ENCODE peak calls at places on chromosome 17, in seven cellular contexts. One of them, this sample, is unnamed.

GRCh38 chr17:77581480-77581879 is 377.0 kb upstream of the TNRC6C start:
- DNase-seq in Panc1: no peak
- DNase-seq in left lung: no peak
- DNase-seq in A549: no peak
- DNase-seq in heart right ventricle: no peak
- DNase-seq in IMR-90: peak
- DNase-seq in tibial artery: no peak
- DNase-seq in this sample: no peak

GRCh38 chr17:10060526-10060925 is 137.9 kb downstream of the GAS7 start:
- DNase-seq in Panc1: no peak
- DNase-seq in heart right ventricle: no peak
- DNase-seq in IMR-90: no peak
- DNase-seq in left lung: no peak
- DNase-seq in A549: no peak
- DNase-seq in tibial artery: no peak
- DNase-seq in this sample: no peak

GRCh38 chr17:50872710-50873424 is 6.7 kb upstream of the TOB1 start:
- DNase-seq in left lung: no peak
- DNase-seq in tibial artery: peak
- DNase-seq in IMR-90: peak
- DNase-seq in heart right ventricle: no peak
- DNase-seq in Panc1: no peak
- DNase-seq in A549: no peak
- DNase-seq in this sample: no peak

GRCh38 chr17:7042507-7043194 is 1.2 kb downstream of the SLC16A11 start:
- DNase-seq in left lung: no peak
- DNase-seq in IMR-90: no peak
- DNase-seq in heart right ventricle: no peak
- DNase-seq in Panc1: no peak
- DNase-seq in A549: no peak
- DNase-seq in tibial artery: no peak
- DNase-seq in this sample: no peak

GRCh38 chr17:17985555-17985954 is 12.9 kb downstream of the DRC3 start:
- DNase-seq in Panc1: no peak
- DNase-seq in heart right ventricle: no peak
- DNase-seq in left lung: no peak
- DNase-seq in A549: no peak
- DNase-seq in IMR-90: no peak
- DNase-seq in tibial artery: no peak
- DNase-seq in this sample: no peak

GRCh38 chr17:80101946-80102706 is 745 bp downstream of the GAA start:
- DNase-seq in A549: peak
- DNase-seq in tibial artery: peak
- DNase-seq in heart right ventricle: no peak
- DNase-seq in Panc1: no peak
- DNase-seq in left lung: peak
- DNase-seq in IMR-90: peak
- DNase-seq in this sample: no peak

GRCh38 chr17:66040402-66040801 is 151.5 kb downstream of the CEP112 start:
- DNase-seq in left lung: no peak
- DNase-seq in tibial artery: no peak
- DNase-seq in A549: no peak
- DNase-seq in Panc1: no peak
- DNase-seq in heart right ventricle: no peak
- DNase-seq in IMR-90: no peak
- DNase-seq in this sample: no peak

GRCh38 chr17:78117027-78117981 is 11.3 kb downstream of the TMC6 start:
- DNase-seq in tibial artery: no peak
- DNase-seq in left lung: no peak
- DNase-seq in A549: no peak
- DNase-seq in IMR-90: no peak
- DNase-seq in Panc1: no peak
- DNase-seq in heart right ventricle: no peak
- DNase-seq in this sample: no peak

GRCh38 chr17:62692721-62693431 is 65.4 kb downstream of the MRC2 start:
- DNase-seq in tibial artery: no peak
- DNase-seq in heart right ventricle: no peak
- DNase-seq in A549: peak
- DNase-seq in Panc1: no peak
- DNase-seq in IMR-90: no peak
- DNase-seq in left lung: no peak
- DNase-seq in this sample: no peak

GRCh38 chr17:78268960-78269892 is 37.8 kb downstream of the TMEM235 start:
- DNase-seq in tibial artery: no peak
- DNase-seq in left lung: no peak
- DNase-seq in Panc1: no peak
- DNase-seq in A549: no peak
- DNase-seq in IMR-90: peak
- DNase-seq in heart right ventricle: no peak
- DNase-seq in this sample: no peak

GRCh38 chr17:79388556-79389295 is 222.1 kb downstream of the RBFOX3 start:
- DNase-seq in left lung: peak
- DNase-seq in heart right ventricle: peak
- DNase-seq in Panc1: no peak
- DNase-seq in IMR-90: peak
- DNase-seq in A549: peak
- DNase-seq in tibial artery: no peak
- DNase-seq in this sample: no peak

GRCh38 chr17:65987988-65988387 is 203.9 kb downstream of the CEP112 start:
- DNase-seq in tibial artery: no peak
- DNase-seq in Panc1: peak
- DNase-seq in A549: peak
- DNase-seq in left lung: no peak
- DNase-seq in heart right ventricle: no peak
- DNase-seq in IMR-90: peak
- DNase-seq in this sample: no peak

GRCh38 chr17:78798695-78799559 is 16.9 kb upstream of the CYTH1 start:
- DNase-seq in IMR-90: peak
- DNase-seq in tibial artery: no peak
- DNase-seq in Panc1: no peak
- DNase-seq in A549: no peak
- DNase-seq in left lung: no peak
- DNase-seq in heart right ventricle: no peak
- DNase-seq in this sample: no peak

GRCh38 chr17:80859004-80859941 is 132.4 kb upstream of the CHMP6 start:
- DNase-seq in tibial artery: peak
- DNase-seq in heart right ventricle: peak
- DNase-seq in Panc1: no peak
- DNase-seq in A549: no peak
- DNase-seq in left lung: peak
- DNase-seq in IMR-90: peak
- DNase-seq in this sample: peak

GRCh38 chr17:83185023-83186002 is 105.9 kb downstream of the METRNL start:
- DNase-seq in heart right ventricle: no peak
- DNase-seq in IMR-90: no peak
- DNase-seq in tibial artery: peak
- DNase-seq in left lung: peak
- DNase-seq in Panc1: no peak
- DNase-seq in A549: no peak
- DNase-seq in this sample: no peak

GRCh38 chr17:55740515-55741352 is 10.1 kb upstream of the PCTP start:
- DNase-seq in IMR-90: no peak
- DNase-seq in tibial artery: no peak
- DNase-seq in Panc1: no peak
- DNase-seq in A549: no peak
- DNase-seq in left lung: no peak
- DNase-seq in heart right ventricle: no peak
- DNase-seq in this sample: no peak

GRCh38 chr17:18166894-18167293 is 16.7 kb upstream of the ALKBH5 start:
- DNase-seq in A549: no peak
- DNase-seq in left lung: no peak
- DNase-seq in Panc1: no peak
- DNase-seq in heart right ventricle: no peak
- DNase-seq in tibial artery: no peak
- DNase-seq in IMR-90: no peak
- DNase-seq in this sample: no peak

GRCh38 chr17:60075981-60076380 is 2.7 kb downstream of the HEATR6 start:
- DNase-seq in IMR-90: no peak
- DNase-seq in Panc1: no peak
- DNase-seq in A549: no peak
- DNase-seq in tibial artery: no peak
- DNase-seq in heart right ventricle: no peak
- DNase-seq in left lung: no peak
- DNase-seq in this sample: no peak

GRCh38 chr17:60076811-60077210 is 1.9 kb downstream of the HEATR6 start:
- DNase-seq in Panc1: no peak
- DNase-seq in IMR-90: no peak
- DNase-seq in tibial artery: no peak
- DNase-seq in left lung: no peak
- DNase-seq in heart right ventricle: no peak
- DNase-seq in A549: no peak
- DNase-seq in this sample: no peak

GRCh38 chr17:60077226-60077625 is 1.5 kb downstream of the HEATR6 start:
- DNase-seq in left lung: no peak
- DNase-seq in A549: no peak
- DNase-seq in Panc1: no peak
- DNase-seq in tibial artery: no peak
- DNase-seq in heart right ventricle: no peak
- DNase-seq in IMR-90: no peak
- DNase-seq in this sample: no peak

GRCh38 chr17:60073621-60074020 is 5.1 kb downstream of the HEATR6 start:
- DNase-seq in IMR-90: no peak
- DNase-seq in heart right ventricle: no peak
- DNase-seq in tibial artery: no peak
- DNase-seq in Panc1: no peak
- DNase-seq in left lung: no peak
- DNase-seq in A549: no peak
- DNase-seq in this sample: no peak

GRCh38 chr17:60073063-60073462 is 5.7 kb downstream of the HEATR6 start:
- DNase-seq in left lung: no peak
- DNase-seq in Panc1: no peak
- DNase-seq in A549: no peak
- DNase-seq in heart right ventricle: no peak
- DNase-seq in IMR-90: no peak
- DNase-seq in tibial artery: no peak
- DNase-seq in this sample: no peak
- H3K27ac ChIP-seq in left lung: no peak
- H3K27ac ChIP-seq in Panc1: no peak
- H3K27ac ChIP-seq in A549: no peak
- H3K27ac ChIP-seq in heart right ventricle: no peak
- H3K27ac ChIP-seq in IMR-90: no peak
- H3K27ac ChIP-seq in tibial artery: no peak
- H3K27ac ChIP-seq in this sample: no peak

GRCh38 chr17:45782889-45783592 is 1.1 kb upstream of the CRHR1 start:
- DNase-seq in heart right ventricle: no peak
- DNase-seq in Panc1: no peak
- DNase-seq in A549: peak
- DNase-seq in tibial artery: no peak
- DNase-seq in left lung: no peak
- DNase-seq in IMR-90: no peak
- DNase-seq in this sample: no peak
- TF ChIP-seq CTCF in heart right ventricle: peak
- TF ChIP-seq CTCF in Panc1: peak
- TF ChIP-seq CTCF in A549: peak
- TF ChIP-seq CTCF in tibial artery: no peak
- TF ChIP-seq CTCF in left lung: peak
- TF ChIP-seq CTCF in IMR-90: peak
- TF ChIP-seq CTCF in this sample: peak

GRCh38 chr17:40517286-40517662 is 15.9 kb upstream of the TNS4 start:
- DNase-seq in tibial artery: no peak
- DNase-seq in heart right ventricle: no peak
- DNase-seq in Panc1: no peak
- DNase-seq in A549: no peak
- DNase-seq in IMR-90: no peak
- DNase-seq in left lung: no peak
- DNase-seq in this sample: no peak
- H3K27ac ChIP-seq in tibial artery: no peak
- H3K27ac ChIP-seq in heart right ventricle: no peak
- H3K27ac ChIP-seq in Panc1: no peak
- H3K27ac ChIP-seq in A549: peak
- H3K27ac ChIP-seq in IMR-90: no peak
- H3K27ac ChIP-seq in left lung: no peak
- H3K27ac ChIP-seq in this sample: no peak

GRCh38 chr17:19702231-19702641 is 14.1 kb downstream of the SLC47A2 start:
- DNase-seq in heart right ventricle: no peak
- DNase-seq in left lung: no peak
- DNase-seq in tibial artery: no peak
- DNase-seq in Panc1: no peak
- DNase-seq in IMR-90: no peak
- DNase-seq in A549: no peak
- DNase-seq in this sample: no peak

GRCh38 chr17:19705201-19705600 is 11.2 kb downstream of the SLC47A2 start:
- DNase-seq in heart right ventricle: no peak
- DNase-seq in A549: no peak
- DNase-seq in tibial artery: no peak
- DNase-seq in IMR-90: no peak
- DNase-seq in Panc1: no peak
- DNase-seq in left lung: no peak
- DNase-seq in this sample: no peak

GRCh38 chr17:19705771-19706770 is 10.3 kb downstream of the SLC47A2 start:
- DNase-seq in tibial artery: no peak
- DNase-seq in IMR-90: no peak
- DNase-seq in left lung: no peak
- DNase-seq in A549: no peak
- DNase-seq in heart right ventricle: no peak
- DNase-seq in Panc1: no peak
- DNase-seq in this sample: no peak

GRCh38 chr17:19703776-19704371 is 12.5 kb downstream of the SLC47A2 start:
- DNase-seq in heart right ventricle: peak
- DNase-seq in left lung: no peak
- DNase-seq in Panc1: no peak
- DNase-seq in tibial artery: no peak
- DNase-seq in A549: no peak
- DNase-seq in IMR-90: no peak
- DNase-seq in this sample: no peak

GRCh38 chr17:19703106-19703775 is 13.1 kb downstream of the SLC47A2 start:
- DNase-seq in IMR-90: no peak
- DNase-seq in A549: no peak
- DNase-seq in left lung: peak
- DNase-seq in heart right ventricle: no peak
- DNase-seq in Panc1: no peak
- DNase-seq in tibial artery: no peak
- DNase-seq in this sample: no peak
- TF ChIP-seq CTCF in IMR-90: no peak
- TF ChIP-seq CTCF in A549: no peak
- TF ChIP-seq CTCF in left lung: no peak
- TF ChIP-seq CTCF in heart right ventricle: no peak
- TF ChIP-seq CTCF in Panc1: no peak
- TF ChIP-seq CTCF in tibial artery: no peak
- TF ChIP-seq CTCF in this sample: no peak